ENCODE peak calls at places on chromosome 1, in four cellular contexts. Y is H9, F is HepG2, W is IMR-90. I is an unnamed sample.
A peak's percentile ranks its signal among the peaks of the same experiment; 100 is the strongest.

GRCh38 chr1:35807614-35808375 is at the start of gene AGO4:
- DNase-seq in Y (peak; percentile 80), W (peak; percentile 33), F (peak; percentile 53), I (peak; percentile 48)

GRCh38 chr1:115761601-115762302 is 6.8 kb downstream of the CASQ2 start:
- DNase-seq in F (no peak), W (no peak), Y (no peak), I (no peak)

GRCh38 chr1:2972879-2973575 is 48.2 kb upstream of the ACTRT2 start:
- DNase-seq in W (no peak), F (no peak), Y (no peak), I (no peak)

GRCh38 chr1:114154146-114154962 is 685 bp upstream of the SYT6 start:
- DNase-seq in W (no peak), F (no peak), Y (peak; percentile 68), I (no peak)

GRCh38 chr1:205091043-205091740 is 6.9 kb upstream of the TMEM81 start:
- DNase-seq in F (no peak), W (peak; percentile 38), Y (no peak), I (no peak)

GRCh38 chr1:1683104-1683905 is 9.3 kb downstream of the SLC35E2B start:
- DNase-seq in F (no peak), Y (peak; percentile 66), W (no peak), I (no peak)

GRCh38 chr1:186577201-186577600 is 103.0 kb downstream of the PTGS2 start:
- DNase-seq in W (no peak), Y (no peak), F (no peak), I (no peak)

GRCh38 chr1:24250224-24250623 is 63.1 kb upstream of the IFNLR1 start:
- DNase-seq in W (no peak), Y (no peak), F (no peak), I (no peak)

GRCh38 chr1:15370268-15370667 is 39.4 kb upstream of the EFHD2 start:
- DNase-seq in W (no peak), Y (no peak), F (no peak), I (no peak)

GRCh38 chr1:47424336-47424982 is 8.4 kb downstream of the FOXE3 start:
- DNase-seq in W (peak; percentile 67), Y (peak; percentile 87), F (peak; percentile 52), I (peak; percentile 41)

GRCh38 chr1:25478633-25479032 is 47.9 kb downstream of the MACO1 start:
- DNase-seq in W (no peak), F (no peak), Y (no peak), I (no peak)

GRCh38 chr1:27960762-27961645 is 1.2 kb downstream of the XKR8 start:
- DNase-seq in F (no peak), W (no peak), Y (no peak), I (no peak)

GRCh38 chr1:16396591-16396990 is 29.5 kb downstream of the SZRD1 start:
- DNase-seq in F (no peak), W (peak; percentile 84), Y (no peak), I (no peak)

GRCh38 chr1:243313635-243314536 is 58.0 kb downstream of the SDCCAG8 start:
- DNase-seq in F (no peak), W (no peak), Y (no peak), I (no peak)

GRCh38 chr1:147612366-147612765 is 58.0 kb downstream of the ACP6 start:
- DNase-seq in F (peak; percentile 88), Y (no peak), W (no peak), I (no peak)

GRCh38 chr1:149931212-149931805 is 3.7 kb upstream of the SF3B4 start:
- DNase-seq in Y (no peak), W (peak; percentile 16), F (no peak), I (no peak)

GRCh38 chr1:230566481-230566880 is 75.8 kb upstream of the COG2 start:
- DNase-seq in W (no peak), Y (no peak), F (no peak), I (no peak)

GRCh38 chr1:87728169-87728568 is 399.5 kb downstream of the LMO4 start:
- DNase-seq in Y (no peak), F (no peak), W (no peak), I (no peak)

GRCh38 chr1:75996196-75996595 is 64.0 kb upstream of the ASB17 start:
- DNase-seq in Y (no peak), F (no peak), W (peak; percentile 11), I (no peak)

GRCh38 chr1:9597361-9598315 is 8.9 kb downstream of the TMEM201 start:
- DNase-seq in W (no peak), Y (no peak), F (no peak), I (no peak)

GRCh38 chr1:77670330-77670729 is 12.1 kb downstream of the ZZZ3 start:
- DNase-seq in F (no peak), Y (no peak), W (no peak), I (peak; percentile 26)

GRCh38 chr1:167409183-167409582 is 109.1 kb downstream of the CD247 start:
- DNase-seq in F (peak; percentile 24), W (no peak), Y (no peak), I (peak; percentile 59)

GRCh38 chr1:178718520-178718919 is 6.5 kb upstream of the RALGPS2 start:
- DNase-seq in W (no peak), F (no peak), Y (no peak), I (peak; percentile 27)

GRCh38 chr1:184158911-184159701 is 107.6 kb downstream of the TSEN15 start:
- DNase-seq in W (no peak), F (no peak), Y (no peak), I (no peak)

GRCh38 chr1:21663951-21664805 is 5.0 kb downstream of the RAP1GAP start:
- DNase-seq in F (no peak), W (no peak), Y (no peak), I (no peak)

GRCh38 chr1:99956755-99957154 is 13.0 kb upstream of the SLC35A3 start:
- DNase-seq in Y (no peak), W (peak; percentile 19), F (peak; percentile 29), I (no peak)

GRCh38 chr1:205700865-205701401 is 20.6 kb upstream of the SLC45A3 start:
- DNase-seq in Y (peak; percentile 51), W (no peak), F (no peak), I (no peak)

GRCh38 chr1:166167395-166167922 is 658 bp upstream of the FAM78B start:
- DNase-seq in W (no peak), F (no peak), Y (no peak), I (no peak)

GRCh38 chr1:91398291-91398690 is 6.3 kb downstream of the HFM1 start:
- DNase-seq in W (no peak), Y (no peak), F (no peak), I (no peak)

GRCh38 chr1:202648822-202649221 is 61.4 kb downstream of the SYT2 start:
- DNase-seq in Y (no peak), F (no peak), W (no peak), I (no peak)

GRCh38 chr1:202654079-202654478 is 56.2 kb downstream of the SYT2 start:
- DNase-seq in F (no peak), Y (no peak), W (no peak), I (no peak)

GRCh38 chr1:202644219-202645096 is 65.8 kb downstream of the SYT2 start:
- DNase-seq in W (no peak), Y (no peak), F (no peak), I (no peak)

GRCh38 chr1:202645097-202645476 is 65.2 kb downstream of the SYT2 start:
- DNase-seq in W (no peak), Y (no peak), F (no peak), I (no peak)

DNA sequence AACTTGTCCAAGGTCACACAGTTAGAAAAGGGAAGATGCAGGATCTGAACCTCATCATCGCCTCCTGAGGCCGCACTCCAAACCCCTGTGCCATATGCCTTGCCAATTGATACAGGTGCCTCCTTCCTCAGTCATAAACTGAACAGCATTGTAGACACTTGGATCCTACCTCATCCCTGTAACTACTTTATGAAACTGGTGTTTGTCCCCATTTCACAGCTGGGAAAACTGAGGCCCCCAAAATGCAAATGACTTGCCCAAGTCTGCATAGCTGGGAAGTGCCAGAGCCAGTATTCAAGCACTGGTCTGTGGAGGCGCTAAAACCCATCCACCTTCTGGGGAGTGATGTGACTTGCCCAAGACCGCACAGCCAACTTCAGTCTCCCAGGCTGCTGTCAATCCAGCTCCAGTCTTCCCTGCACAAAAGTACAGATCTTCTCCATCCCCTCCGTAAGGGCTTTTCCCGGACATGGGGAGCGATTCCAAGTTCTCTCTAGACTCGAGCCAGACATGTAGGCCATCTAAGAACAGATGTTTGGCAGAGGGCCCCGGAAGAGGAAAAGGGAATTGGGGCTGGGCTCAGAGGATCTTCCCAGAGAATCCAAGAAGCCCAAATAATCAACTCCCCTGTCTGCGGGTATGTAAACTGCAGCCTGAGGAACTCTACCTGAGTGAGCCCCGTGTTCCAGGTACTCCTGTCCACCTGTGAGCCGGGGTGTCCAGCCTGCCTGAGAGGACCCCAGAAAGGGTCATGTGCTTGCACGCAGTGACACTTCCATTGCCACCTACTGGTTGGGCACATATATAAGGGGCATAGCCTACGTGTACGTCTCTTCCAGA is 60.5 kb downstream of the SYT2 start:
- DNase-seq in Y (no peak), F (no peak), W (no peak), I (no peak)
- H2AFZ ChIP-seq in Y (no peak overlapping the region), F (no peak overlapping the region), W (no peak overlapping the region), I (no peak overlapping the region)

DNA sequence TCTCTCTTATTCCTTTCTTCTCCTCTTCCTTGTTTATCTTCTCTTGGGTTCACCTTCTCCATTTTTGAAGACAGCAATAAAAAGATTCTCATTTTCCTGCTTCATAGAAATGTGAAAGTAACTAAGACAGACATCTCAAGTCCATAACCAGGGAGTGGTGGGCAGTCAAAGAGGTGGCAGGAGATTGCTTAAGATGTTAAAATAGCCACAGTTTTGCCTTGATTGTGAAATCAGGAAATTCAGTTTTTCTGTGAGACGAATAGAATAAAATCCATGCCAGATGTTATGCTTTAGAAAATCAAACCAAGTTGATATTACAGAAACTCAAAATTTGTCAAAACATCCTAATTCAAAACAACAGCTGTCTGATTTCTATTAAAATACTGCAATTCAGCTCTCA is 57.2 kb downstream of the TNN start:
- DNase-seq in W (no peak), Y (no peak), F (no peak), I (no peak)
- H2AFZ ChIP-seq in W (no peak overlapping the region), Y (no peak overlapping the region), F (no peak overlapping the region), I (peak overlapping the region; percentile 52)

DNA sequence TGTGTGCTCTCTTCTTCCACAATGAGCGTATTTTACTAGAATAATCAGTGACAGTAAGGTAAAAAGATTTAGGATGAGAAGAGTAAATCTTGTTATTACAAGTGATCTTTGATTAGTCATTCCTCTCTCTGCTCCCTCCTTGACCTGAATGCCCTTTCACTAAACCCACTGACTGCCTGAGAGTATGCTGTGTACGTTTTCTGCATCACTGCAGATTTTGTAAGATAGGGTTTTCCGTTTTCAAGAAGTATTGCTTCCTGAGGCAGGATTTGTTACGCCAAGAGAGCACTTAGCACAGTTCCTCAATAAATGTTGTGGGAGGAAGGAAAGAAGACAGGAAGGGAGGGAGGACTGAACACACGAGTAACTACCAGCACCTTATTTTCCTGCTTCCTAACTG is 7.7 kb upstream of the LAMB3 start:
- DNase-seq in W (peak; percentile 46), F (no peak), Y (no peak), I (no peak)
- H2AFZ ChIP-seq in W (no peak overlapping the region), F (no peak overlapping the region), Y (no peak overlapping the region), I (no peak overlapping the region)

DNA sequence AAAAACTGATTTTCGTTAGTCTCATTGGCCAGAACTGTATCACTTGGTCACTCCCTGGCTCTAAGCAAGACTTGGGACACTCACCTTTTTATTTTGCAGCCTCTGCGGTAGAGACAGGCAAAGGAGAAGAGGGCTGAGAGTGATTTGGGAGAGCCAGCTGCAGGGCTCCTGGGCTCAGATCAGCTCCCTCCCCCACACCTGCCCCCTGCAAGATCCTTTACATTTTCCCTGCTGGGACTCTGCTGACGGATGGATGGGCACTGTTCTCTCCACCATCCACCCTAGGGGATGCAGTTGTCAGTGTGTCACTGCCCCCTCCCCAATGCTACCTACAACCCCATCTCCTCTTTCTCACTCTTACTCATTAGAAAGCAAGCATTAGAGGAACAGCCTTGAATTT is 301.1 kb upstream of the KAZN start:
- DNase-seq in F (no peak), W (no peak), Y (no peak), I (no peak)
- H2AFZ ChIP-seq in F (no peak overlapping the region), W (no peak overlapping the region), Y (no peak overlapping the region), I (peak overlapping the region; percentile 23)